ENCODE peak calls at places on chromosomes 16 and 17, in six cellular contexts. P, Z, D, G, X and U are unnamed samples.

GRCh38 chr17:3529817-3530741 is 27.5 kb downstream of the TRPV3 start:
- DNase-seq in D (no peak), G (no peak), P (peak), Z (no peak), X (no peak), U (peak)

GRCh38 chr17:8904201-8904600 is 36.7 kb upstream of the PIK3R6 start:
- DNase-seq in Z (no peak), P (no peak), X (no peak), D (no peak), G (no peak), U (peak)

GRCh38 chr17:76270127-76270592 is 5.0 kb downstream of the UBALD2 start:
- DNase-seq in P (no peak), D (no peak), G (peak), Z (peak), X (no peak), U (no peak)

GRCh38 chr17:44633998-44634397 is 22.3 kb upstream of the MEIOC start:
- DNase-seq in X (no peak), P (no peak), D (no peak), G (no peak), Z (no peak), U (no peak)

GRCh38 chr17:41689497-41690299 is 1.0 kb downstream of the EIF1 start:
- DNase-seq in D (no peak), G (no peak), X (no peak), Z (no peak), P (peak), U (no peak)

GRCh38 chr16:17211797-17212196 is 259.0 kb downstream of the XYLT1 start:
- DNase-seq in G (no peak), Z (no peak), X (no peak), D (no peak), P (no peak), U (no peak)

GRCh38 chr17:77320501-77321256 is 179.9 kb downstream of the SEC14L1 start:
- DNase-seq in D (no peak), P (peak), Z (peak), G (peak), X (no peak), U (no peak)

GRCh38 chr17:76136276-76137025 is 4.6 kb downstream of the FOXJ1 start:
- DNase-seq in P (no peak), X (no peak), G (no peak), D (no peak), Z (no peak), U (no peak)

GRCh38 chr16:14310519-14310991 is 239.4 kb downstream of the MRTFB start:
- DNase-seq in D (no peak), Z (peak), P (peak), G (peak), X (no peak), U (no peak)

GRCh38 chr16:14321542-14321941 is 250.4 kb downstream of the MRTFB start:
- DNase-seq in X (no peak), Z (no peak), G (no peak), D (no peak), P (no peak), U (no peak)

GRCh38 chr17:80961516-80961915 is 30.1 kb upstream of the CHMP6 start:
- DNase-seq in P (no peak), X (no peak), Z (no peak), G (no peak), D (no peak), U (no peak)

GRCh38 chr16:21959050-21959449 is 5.9 kb downstream of the UQCRC2 start:
- DNase-seq in X (no peak), P (no peak), D (no peak), G (no peak), Z (peak), U (no peak)

GRCh38 chr17:81365148-81365600 is 30.1 kb upstream of the BAHCC1 start:
- DNase-seq in D (no peak), P (peak), X (no peak), G (no peak), Z (no peak), U (peak)

GRCh38 chr16:50598256-50598894 is 50.2 kb downstream of the NKD1 start:
- DNase-seq in G (no peak), D (no peak), P (no peak), Z (no peak), X (no peak), U (no peak)

GRCh38 chr16:30457743-30458560 is 12.3 kb upstream of the SEPHS2 start:
- DNase-seq in X (no peak), G (no peak), Z (no peak), P (no peak), D (no peak), U (no peak)

GRCh38 chr17:71180801-71181385 is 939.9 kb upstream of the SOX9 start:
- DNase-seq in Z (no peak), G (no peak), P (peak), D (no peak), X (no peak), U (no peak)

GRCh38 chr17:27446569-27447301 is 9.5 kb upstream of the KSR1 start:
- DNase-seq in Z (no peak), G (no peak), D (no peak), P (peak), X (no peak), U (no peak)

DNA sequence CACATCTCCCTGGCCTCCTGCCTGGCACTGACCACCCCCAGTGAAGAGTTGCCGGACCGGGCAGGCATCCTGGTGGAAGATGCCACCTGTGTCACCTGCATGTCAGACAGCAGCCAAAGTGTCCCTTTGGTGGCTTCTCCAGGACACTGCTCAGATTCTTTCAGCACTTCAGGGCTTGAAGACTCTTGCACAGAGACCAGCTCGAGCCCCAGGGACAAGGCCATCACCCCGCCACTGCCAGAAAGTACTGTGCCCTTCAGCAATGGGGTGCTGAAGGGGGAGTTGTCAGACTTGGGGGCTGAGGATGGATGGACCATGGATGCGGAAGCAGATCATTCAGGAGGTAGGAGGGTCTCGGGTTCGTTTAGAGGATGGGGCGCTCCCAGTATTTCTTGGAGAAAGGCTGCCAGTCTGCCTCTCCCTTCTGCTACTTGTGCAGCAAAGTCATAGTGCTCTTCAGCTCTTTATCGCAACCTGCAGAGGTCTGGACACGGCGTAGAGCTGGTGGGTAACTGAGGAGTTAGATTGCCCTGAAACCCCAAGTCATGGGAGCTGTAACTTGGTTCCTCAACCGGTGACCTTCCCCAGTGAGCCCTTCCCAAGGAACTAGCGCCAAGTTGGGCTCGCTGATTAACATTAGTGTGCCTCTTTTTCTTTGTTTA is 21.9 kb downstream of the AKAP1 start:
- DNase-seq in X (no peak), P (no peak), G (no peak), D (no peak), Z (no peak), U (no peak)
- TF ChIP-seq CTCF in X (no peak), P (no peak), G (no peak), D (peak), Z (no peak), U (no peak)

GRCh38 chr17:57107498-57108101 is 22.6 kb downstream of the AKAP1 start:
- DNase-seq in Z (no peak), G (no peak), X (no peak), D (no peak), P (no peak), U (no peak)

GRCh38 chr17:57109393-57110151 is 24.5 kb downstream of the AKAP1 start:
- DNase-seq in G (no peak), P (peak), Z (no peak), X (no peak), D (no peak), U (no peak)

GRCh38 chr17:57104461-57105175 is 19.6 kb downstream of the AKAP1 start:
- DNase-seq in P (peak), G (no peak), Z (no peak), D (no peak), X (no peak), U (no peak)

GRCh38 chr17:57108656-57109392 is 23.8 kb downstream of the AKAP1 start:
- DNase-seq in D (no peak), G (no peak), P (no peak), X (no peak), Z (no peak), U (no peak)

DNA sequence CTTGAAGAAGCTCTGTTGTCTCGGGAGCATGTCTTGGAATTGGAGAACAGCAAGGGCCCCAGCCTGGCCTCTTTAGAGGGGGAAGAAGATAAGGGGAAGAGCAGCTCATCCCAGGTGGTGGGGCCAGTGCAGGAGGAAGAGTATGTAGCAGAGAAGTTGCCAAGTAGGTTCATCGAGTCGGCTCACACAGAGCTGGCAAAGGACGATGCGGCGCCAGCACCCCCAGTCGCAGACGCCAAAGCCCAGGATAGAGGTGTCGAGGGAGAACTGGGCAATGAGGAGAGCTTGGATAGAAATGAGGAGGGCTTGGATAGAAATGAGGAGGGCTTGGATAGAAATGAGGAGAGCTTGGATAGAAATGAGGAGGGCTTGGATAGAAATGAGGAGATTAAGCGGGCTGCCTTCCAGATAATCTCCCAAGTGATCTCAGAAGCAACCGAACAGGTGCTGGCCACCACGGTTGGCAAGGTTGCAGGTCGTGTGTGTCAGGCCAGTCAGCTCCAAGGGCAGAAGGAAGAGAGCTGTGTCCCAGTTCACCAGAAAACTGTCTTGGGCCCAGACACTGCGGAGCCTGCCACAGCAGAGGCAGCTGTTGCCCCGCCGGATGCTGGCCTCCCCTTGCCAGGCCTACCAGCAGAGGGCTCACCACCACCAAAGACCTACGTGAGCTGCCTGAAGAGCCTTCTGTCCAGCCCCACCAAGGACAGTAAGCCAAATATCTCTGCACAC is 21.2 kb downstream of the AKAP1 start:
- DNase-seq in P (no peak), G (no peak), D (peak), Z (no peak), X (no peak), U (no peak)
- TF ChIP-seq CTCF in P (peak), G (peak), D (peak), Z (no peak), X (no peak), U (peak)

DNA sequence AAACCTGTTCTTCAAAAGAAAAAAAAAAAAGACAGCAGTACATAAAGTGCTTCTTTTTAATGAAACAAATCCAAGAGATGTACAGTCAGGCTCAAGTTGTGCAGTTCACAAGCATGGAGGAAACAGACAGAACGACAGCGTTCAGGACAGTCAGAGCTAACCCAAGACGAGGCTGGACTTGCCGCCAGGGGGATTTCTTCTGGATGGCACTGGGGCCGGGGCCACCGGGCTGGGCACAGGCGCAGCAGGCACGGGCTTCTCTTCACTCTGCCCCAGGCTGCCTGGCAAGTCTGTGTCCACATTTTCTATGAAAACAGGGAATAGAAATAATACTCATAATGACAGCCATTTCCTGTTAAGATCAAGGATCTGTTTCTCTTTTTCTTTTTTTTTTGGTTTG is 4.4 kb upstream of the NT5C start:
- DNase-seq in D (no peak), Z (no peak), X (no peak), G (no peak), P (no peak), U (no peak)
- TF ChIP-seq CTCF in D (no peak), Z (no peak), X (no peak), G (no peak), P (no peak), U (no peak)

DNA sequence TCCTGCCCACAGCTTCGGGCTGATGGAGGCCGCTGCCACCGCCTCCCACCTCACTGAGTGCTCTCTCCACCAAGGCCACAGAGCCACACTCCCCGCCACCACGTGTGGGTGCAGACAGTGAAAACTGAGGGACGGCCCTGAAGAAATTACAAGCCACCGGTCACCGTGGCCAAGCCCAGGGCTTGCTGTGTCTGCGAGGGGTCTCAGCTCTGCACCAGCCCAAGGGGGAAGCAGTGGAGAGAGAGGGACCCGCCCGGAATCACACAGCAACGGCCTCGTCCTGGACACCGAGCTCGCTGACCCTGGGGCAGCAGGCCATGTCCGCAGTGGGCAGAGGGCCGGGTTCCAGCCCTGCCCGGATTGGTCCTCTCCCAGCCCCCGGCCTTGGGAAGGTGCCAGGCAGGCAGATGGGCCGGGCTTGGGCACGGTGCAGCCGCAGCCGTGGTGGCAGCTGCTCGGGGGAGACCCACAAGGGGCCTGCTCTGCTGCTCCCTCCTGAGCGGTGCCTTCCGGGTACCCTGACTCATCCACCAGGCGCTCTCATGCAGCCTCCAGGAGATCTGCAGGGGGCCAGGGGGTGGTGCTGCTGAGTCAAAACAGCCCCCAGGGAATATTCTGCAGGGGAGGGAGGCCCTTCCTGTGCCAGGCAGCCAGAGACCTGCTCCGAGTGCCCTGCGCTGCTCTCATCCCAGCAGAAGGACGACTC is 52.0 kb downstream of the CBFA2T3 start:
- DNase-seq in Z (peak), G (peak), X (no peak), P (peak), D (no peak), U (peak)
- TF ChIP-seq CTCF in Z (peak), G (peak), X (no peak), P (peak), D (no peak), U (peak)

DNA sequence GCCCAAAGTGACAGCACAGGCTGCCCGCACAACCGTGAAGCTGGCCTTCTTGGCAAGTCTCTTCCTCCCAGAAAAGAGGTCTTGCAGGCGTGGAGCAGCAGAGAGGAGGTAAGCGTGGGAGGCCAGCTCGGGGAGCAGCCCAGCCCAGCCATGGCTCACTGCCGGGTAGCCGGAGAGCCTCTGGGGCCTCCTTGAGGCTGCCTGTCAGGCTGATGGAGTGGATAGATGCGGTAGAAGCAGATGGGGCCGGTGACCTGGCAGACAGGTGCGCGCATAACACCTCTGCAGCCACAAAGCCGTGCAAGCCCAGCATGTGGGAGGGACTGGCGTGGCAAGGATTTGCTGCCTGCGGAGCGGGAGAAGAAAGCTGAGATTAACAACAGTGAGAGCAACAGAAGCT is 17.1 kb upstream of the DOK4 start:
- DNase-seq in X (no peak), P (no peak), G (no peak), D (no peak), Z (no peak), U (no peak)
- TF ChIP-seq CTCF in X (no peak), P (no peak), G (no peak), D (no peak), Z (no peak), U (no peak)